ENCODE peak calls at places on chromosomes 7 and 10, in six cellular contexts. E is cardiac fibroblast, F is fibroblast of mammary gland, Q is NB4, Z is fibroblast of pulmonary artery, W is mammary epithelial cell. M is an unnamed sample.

GRCh38 chr10:6207658-6208057 is 4.9 kb downstream of the PFKFB3 start:
- DNase-seq in E (no peak), F (no peak), Q (peak), Z (no peak), W (peak), M (no peak)

GRCh38 chr7:158167373-158167772 is 420.2 kb downstream of the PTPRN2 start:
- DNase-seq in E (no peak), F (no peak), Q (no peak), Z (no peak), W (no peak), M (no peak)

GRCh38 chr10:5530846-5531557 is 6.2 kb downstream of the CALML3 start:
- DNase-seq in E (no peak), F (no peak), Q (no peak), Z (no peak), W (no peak), M (no peak)

GRCh38 chr10:34761443-34761842 is 53.7 kb downstream of the PARD3 start:
- DNase-seq in E (no peak), F (peak), Q (no peak), Z (no peak), W (peak), M (no peak)

GRCh38 chr7:142379445-142379844 is 121.6 kb upstream of the PRSS58 start:
- DNase-seq in E (no peak), F (no peak), Q (no peak), Z (no peak), W (no peak), M (no peak)

GRCh38 chr7:80609732-80610131 is 28.7 kb upstream of the CD36 start:
- DNase-seq in E (no peak), F (no peak), Q (no peak), Z (no peak), W (no peak), M (no peak)

GRCh38 chr7:52270301-52270700 is 765.1 kb upstream of the POM121L12 start:
- DNase-seq in E (no peak), F (no peak), Q (no peak), Z (peak), W (no peak), M (peak)

GRCh38 chr7:49522111-49522510 is 251.3 kb upstream of the VWC2 start:
- DNase-seq in E (no peak), F (no peak), Q (no peak), Z (no peak), W (no peak), M (no peak)

GRCh38 chr7:93551063-93551895 is 23.2 kb downstream of the CALCR start:
- DNase-seq in E (peak), F (peak), Q (peak), Z (peak), W (peak), M (peak)

GRCh38 chr10:123681285-123681684 is 15.1 kb downstream of the GPR26 start:
- DNase-seq in E (no peak), F (no peak), Q (no peak), Z (no peak), W (no peak), M (no peak)

GRCh38 chr7:26686448-26686981 is 177.9 kb downstream of the SKAP2 start:
- DNase-seq in E (peak), F (peak), Q (peak), Z (peak), W (peak), M (peak)

GRCh38 chr7:127253289-127254162 is 785 bp upstream of the GRM8 start:
- DNase-seq in E (peak), F (peak), Q (peak), Z (peak), W (peak), M (peak)

GRCh38 chr10:88106348-88106747 is 242.9 kb downstream of the PTEN start:
- DNase-seq in E (no peak), F (no peak), Q (peak), Z (no peak), W (no peak), M (no peak)

GRCh38 chr7:35289376-35289775 is 35.5 kb upstream of the TBX20 start:
- DNase-seq in E (no peak), F (no peak), Q (no peak), Z (no peak), W (no peak), M (no peak)

GRCh38 chr7:35286986-35287385 is 33.1 kb upstream of the TBX20 start:
- DNase-seq in E (peak), F (no peak), Q (no peak), Z (peak), W (no peak), M (no peak)

GRCh38 chr7:35280854-35281253 is 27.0 kb upstream of the TBX20 start:
- DNase-seq in E (no peak), F (no peak), Q (no peak), Z (no peak), W (no peak), M (no peak)

GRCh38 chr7:35286422-35286821 is 32.5 kb upstream of the TBX20 start:
- DNase-seq in E (peak), F (peak), Q (no peak), Z (peak), W (peak), M (peak)

DNA sequence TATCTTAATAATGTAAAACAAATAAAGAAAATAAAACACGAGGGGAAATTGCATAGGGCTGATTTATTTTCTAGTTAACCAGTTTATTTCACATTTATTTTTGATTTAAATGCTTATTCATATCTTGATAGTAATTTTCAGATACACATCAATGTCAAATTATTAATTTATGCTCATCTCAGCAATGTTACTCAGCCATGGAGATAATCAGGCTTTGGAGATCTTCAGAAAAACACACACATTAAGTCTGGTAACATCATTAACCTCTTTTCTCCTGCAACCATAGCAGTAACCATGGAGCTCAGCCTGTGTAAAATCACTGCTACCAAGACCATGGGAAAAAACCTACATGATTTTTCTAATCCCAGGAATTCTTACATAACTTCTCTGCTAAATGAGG is 31.9 kb upstream of the TBX20 start:
- DNase-seq in E (no peak), F (no peak), Q (no peak), Z (peak), W (no peak), M (no peak)
- TF ChIP-seq CTCF in E (no peak), F (no peak), Q (no peak), Z (no peak), W (no peak), M (no peak)

DNA sequence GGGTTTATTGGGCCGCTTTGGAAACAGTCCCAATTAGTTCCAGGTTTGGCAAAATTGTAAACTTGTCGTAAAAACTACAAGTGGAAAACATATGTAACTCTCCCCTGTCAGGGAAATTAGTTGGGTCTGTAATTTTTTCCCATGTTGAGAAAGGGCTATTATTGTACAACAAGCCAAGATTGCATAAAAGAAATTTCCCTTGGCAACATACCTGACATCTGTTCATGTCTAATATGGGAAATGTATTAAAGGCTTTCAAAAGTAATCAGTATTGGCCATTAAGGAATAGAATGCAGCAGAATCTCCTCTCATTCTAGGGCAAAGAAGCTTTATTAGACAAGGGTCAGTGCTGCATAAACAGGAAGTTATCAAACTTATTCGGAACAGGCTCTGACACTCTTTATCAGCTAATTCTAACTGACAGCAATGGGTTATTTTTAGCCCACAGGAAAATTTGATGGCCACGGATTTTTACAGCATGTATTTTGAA is 158.0 kb downstream of the ARID5B start:
- DNase-seq in E (peak), F (peak), Q (no peak), Z (peak), W (no peak), M (no peak)
- H3K4me3 ChIP-seq in E (no peak), F (no peak), Q (no peak), Z (no peak), W (no peak), M (no peak)

GRCh38 chr7:149664666-149665065 is 108.7 kb downstream of the ZNF467 start:
- DNase-seq in E (no peak), F (no peak), Q (no peak), Z (no peak), W (peak), M (no peak)

GRCh38 chr7:149666360-149666905 is 107.0 kb downstream of the ZNF467 start:
- DNase-seq in E (no peak), F (no peak), Q (no peak), Z (no peak), W (peak), M (no peak)

GRCh38 chr7:149664176-149664575 is 109.2 kb downstream of the ZNF467 start:
- DNase-seq in E (no peak), F (no peak), Q (no peak), Z (no peak), W (peak), M (no peak)

GRCh38 chr7:149662591-149663095 is 110.7 kb downstream of the ZNF467 start:
- DNase-seq in E (peak), F (peak), Q (peak), Z (peak), W (peak), M (peak)
- TF ChIP-seq CTCF in E (peak), F (peak), Q (peak), Z (peak), W (peak), M (peak)

DNA sequence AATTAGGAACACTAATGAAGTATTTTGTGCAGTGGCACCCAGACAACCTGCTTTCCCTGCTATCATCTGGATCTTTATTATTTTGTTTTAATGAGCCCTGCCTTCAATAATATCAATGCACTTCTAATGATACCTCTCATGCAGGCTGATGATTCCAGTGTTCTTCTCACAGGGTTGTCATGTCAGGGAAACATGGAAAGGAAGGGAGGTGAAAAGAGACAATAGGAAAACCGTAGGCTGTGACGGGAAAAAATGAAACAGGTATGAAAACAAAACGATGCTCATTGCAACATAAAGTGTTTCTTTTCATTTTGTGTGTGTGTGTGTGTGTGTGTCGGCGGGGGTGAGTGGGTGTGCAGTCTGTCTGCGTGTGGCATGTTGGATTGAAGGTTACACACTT is 102.6 kb upstream of the CTBP2 start:
- DNase-seq in E (no peak), F (no peak), Q (no peak), Z (no peak), W (no peak), M (no peak)
- H3K4me3 ChIP-seq in E (no peak), F (no peak), Q (no peak), Z (no peak), W (no peak), M (no peak)

GRCh38 chr10:112689327-112689726 is 242.3 kb downstream of the VTI1A start:
- DNase-seq in E (peak), F (peak), Q (no peak), Z (peak), W (peak), M (no peak)
- TF ChIP-seq CTCF in E (peak), F (peak), Q (peak), Z (peak), W (peak), M (peak)

GRCh38 chr7:18019562-18019961 is 8.1 kb downstream of the PRPS1L1 start:
- DNase-seq in E (peak), F (peak), Q (no peak), Z (peak), W (peak), M (peak)
- H3K4me3 ChIP-seq in E (no peak), F (no peak), Q (no peak), Z (no peak), W (no peak), M (no peak)

DNA sequence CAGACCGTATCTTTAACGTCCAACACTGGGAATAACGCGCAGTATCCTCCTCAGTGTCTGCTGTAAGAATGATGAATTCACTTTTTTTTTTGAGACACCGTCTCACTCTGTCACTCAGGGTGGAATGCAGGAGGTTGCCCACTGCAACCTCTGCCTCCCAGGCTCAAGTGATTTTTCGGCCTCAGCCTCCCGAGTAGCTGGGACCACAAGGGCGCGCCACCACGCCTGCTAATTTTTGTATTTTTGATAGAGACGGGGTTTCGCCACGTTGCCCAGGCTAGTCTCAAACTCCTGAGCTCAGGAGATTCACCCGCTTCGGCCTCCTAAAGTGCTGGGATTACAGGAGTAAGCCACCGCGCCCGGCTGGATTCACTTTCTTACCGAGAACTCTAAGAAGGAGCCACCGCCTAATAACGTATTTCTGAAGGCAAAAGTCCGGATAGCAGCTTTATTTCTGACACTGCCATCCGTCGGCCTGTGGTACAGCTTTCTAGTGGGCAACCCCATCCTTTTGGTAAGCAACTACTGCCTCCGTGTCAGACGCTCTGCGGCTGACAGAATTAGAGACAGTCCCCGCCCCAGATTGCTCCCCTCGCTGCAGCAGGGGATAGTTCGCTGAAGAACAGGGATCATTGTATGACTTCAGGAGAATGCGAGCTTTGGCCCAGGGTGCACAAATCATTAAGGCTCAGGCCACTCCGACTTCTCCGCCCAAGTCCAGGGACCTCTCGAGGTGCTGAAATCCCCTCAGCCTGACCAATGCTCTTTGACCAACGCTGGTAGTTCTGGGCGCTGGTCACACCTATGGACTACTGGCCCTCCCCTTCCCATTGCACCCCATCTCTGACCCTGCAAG is 649 bp downstream of the POLR3A start:
- DNase-seq in E (peak), F (peak), Q (peak), Z (peak), W (peak), M (peak)
- TF ChIP-seq CTCF in E (no peak), F (no peak), Q (peak), Z (no peak), W (no peak), M (no peak)